ENCODE peak calls at places on chromosomes 1 and 21, in ten cellular contexts. Q is HFF-Myc; H is Calu3; S is neural progenitor cell; T is NCI-H2029 treated with DMSO at 0.1 percent for 48 hours; A is fibroblast of mammary gland; O is naive thymus-derived CD8-positive, alpha-beta T cell; D is heart left ventricle; E is left cardiac atrium; U is amniotic stem cell. I is an unnamed sample.

GRCh38 chr1:225626698-225627097 is 26.2 kb downstream of the ENAH start:
- DNase-seq in E (no peak), D (no peak), T (no peak), A (peak; percentile 63), U (no peak), Q (no peak), O (no peak), S (no peak), H (no peak), I (no peak)

GRCh38 chr1:30962609-30963508 is 54.3 kb upstream of the SDC3 start:
- DNase-seq in O (no peak), D (no peak), A (no peak), E (no peak), T (no peak), Q (no peak), H (no peak), S (no peak), U (no peak), I (no peak)

GRCh38 chr1:19835573-19835972 is 20.5 kb upstream of the RNF186 start:
- DNase-seq in O (no peak), D (no peak), U (no peak), T (no peak), Q (no peak), S (no peak), E (no peak), A (no peak), H (no peak), I (no peak)

GRCh38 chr1:67165468-67166058 is 691 bp upstream of the IL23R start:
- DNase-seq in E (no peak), Q (no peak), A (no peak), U (no peak), O (no peak), T (no peak), S (no peak), H (no peak), D (no peak), I (no peak)

GRCh38 chr1:14894811-14895524 is 258.6 kb upstream of the TMEM51 start:
- DNase-seq in A (no peak), U (no peak), O (no peak), E (no peak), D (no peak), T (no peak), H (no peak), S (peak; percentile 37), Q (no peak), I (no peak)

GRCh38 chr1:59568158-59568935 is 246.4 kb upstream of the HOOK1 start:
- DNase-seq in D (no peak), U (no peak), S (no peak), Q (no peak), O (no peak), E (no peak), H (no peak), T (no peak), A (no peak), I (no peak)

GRCh38 chr1:183711691-183712401 is 58.7 kb upstream of the APOBEC4 start:
- DNase-seq in U (no peak), S (peak; percentile 19), E (peak; percentile 31), D (peak; percentile 43), H (no peak), Q (peak; percentile 74), T (no peak), A (peak; percentile 76), O (no peak), I (peak; percentile 37)

GRCh38 chr21:17931080-17931479 is 111.9 kb upstream of the C21orf91 start:
- DNase-seq in A (no peak), D (no peak), T (no peak), U (no peak), H (no peak), S (no peak), E (no peak), O (no peak), Q (no peak), I (no peak)

GRCh38 chr1:155050560-155051341 is at the start of gene ADAM15:
- DNase-seq in H (peak; percentile 94), T (no peak), A (peak; percentile 69), S (peak; percentile 95), O (peak; percentile 58), U (peak; percentile 38), D (peak; percentile 86), E (peak; percentile 88), Q (peak; percentile 44), I (peak; percentile 87)

GRCh38 chr21:44530903-44531605 is 8.9 kb downstream of the KRTAP10-1 start:
- DNase-seq in E (no peak), T (no peak), Q (no peak), D (peak; percentile 11), S (no peak), O (no peak), U (no peak), A (no peak), H (no peak), I (peak; percentile 4)

GRCh38 chr1:177384461-177384860 is 213.7 kb downstream of the BRINP2 start:
- DNase-seq in D (no peak), T (no peak), Q (no peak), A (peak; percentile 73), S (no peak), O (no peak), E (no peak), H (no peak), U (no peak), I (no peak)

I was measured in left ventricle myocardium inferior.